ENCODE peak calls at places on chromosomes 16 and 17, in ten cellular contexts. One of them, this sample, is unnamed.

GRCh38 chr17:40707720-40708119 is 4.2 kb upstream of the KRT24 start:
- DNase-seq in progenitor cell of endocrine pancreas: no peak
- DNase-seq in GM13976: no peak
- DNase-seq in tibial artery: peak
- DNase-seq in Calu3: peak
- DNase-seq in NB4: peak
- DNase-seq in omental fat pad: no peak
- DNase-seq in epithelial cell of esophagus: peak
- DNase-seq in A549: peak
- DNase-seq in AG09319: no peak
- DNase-seq in this sample: no peak

GRCh38 chr17:72126575-72127486 is 6.0 kb downstream of the SOX9 start:
- DNase-seq in A549: peak
- DNase-seq in epithelial cell of esophagus: peak
- DNase-seq in omental fat pad: no peak
- DNase-seq in NB4: no peak
- DNase-seq in progenitor cell of endocrine pancreas: no peak
- DNase-seq in GM13976: no peak
- DNase-seq in tibial artery: no peak
- DNase-seq in AG09319: no peak
- DNase-seq in Calu3: peak
- DNase-seq in this sample: no peak

GRCh38 chr17:4969551-4970231 is 2.1 kb upstream of the SPAG7 start:
- DNase-seq in progenitor cell of endocrine pancreas: no peak
- DNase-seq in A549: no peak
- DNase-seq in omental fat pad: no peak
- DNase-seq in AG09319: no peak
- DNase-seq in epithelial cell of esophagus: no peak
- DNase-seq in GM13976: no peak
- DNase-seq in NB4: peak
- DNase-seq in tibial artery: no peak
- DNase-seq in Calu3: no peak
- DNase-seq in this sample: no peak

GRCh38 chr17:17831208-17832039 is 5.4 kb downstream of the SREBF1 start:
- DNase-seq in progenitor cell of endocrine pancreas: no peak
- DNase-seq in GM13976: no peak
- DNase-seq in epithelial cell of esophagus: no peak
- DNase-seq in AG09319: no peak
- DNase-seq in Calu3: no peak
- DNase-seq in omental fat pad: no peak
- DNase-seq in A549: no peak
- DNase-seq in tibial artery: no peak
- DNase-seq in NB4: no peak
- DNase-seq in this sample: no peak

GRCh38 chr17:2724783-2725164 is 13.2 kb upstream of the CLUH start:
- DNase-seq in omental fat pad: no peak
- DNase-seq in GM13976: peak
- DNase-seq in epithelial cell of esophagus: peak
- DNase-seq in AG09319: no peak
- DNase-seq in progenitor cell of endocrine pancreas: no peak
- DNase-seq in NB4: peak
- DNase-seq in Calu3: peak
- DNase-seq in A549: peak
- DNase-seq in tibial artery: no peak
- DNase-seq in this sample: no peak

GRCh38 chr17:63435681-63436522 is 10.2 kb downstream of the CYB561 start:
- DNase-seq in omental fat pad: no peak
- DNase-seq in tibial artery: no peak
- DNase-seq in GM13976: no peak
- DNase-seq in epithelial cell of esophagus: peak
- DNase-seq in NB4: no peak
- DNase-seq in AG09319: no peak
- DNase-seq in A549: no peak
- DNase-seq in progenitor cell of endocrine pancreas: no peak
- DNase-seq in Calu3: no peak
- DNase-seq in this sample: no peak

GRCh38 chr16:85192233-85192632 is 80.0 kb upstream of the CIBAR2 start:
- DNase-seq in A549: no peak
- DNase-seq in Calu3: no peak
- DNase-seq in epithelial cell of esophagus: peak
- DNase-seq in tibial artery: no peak
- DNase-seq in progenitor cell of endocrine pancreas: no peak
- DNase-seq in omental fat pad: no peak
- DNase-seq in AG09319: no peak
- DNase-seq in GM13976: no peak
- DNase-seq in NB4: no peak
- DNase-seq in this sample: no peak

GRCh38 chr16:3487521-3488410 is 7.5 kb downstream of the C16orf90 start:
- DNase-seq in AG09319: no peak
- DNase-seq in tibial artery: no peak
- DNase-seq in omental fat pad: no peak
- DNase-seq in NB4: no peak
- DNase-seq in epithelial cell of esophagus: no peak
- DNase-seq in Calu3: no peak
- DNase-seq in A549: no peak
- DNase-seq in GM13976: no peak
- DNase-seq in progenitor cell of endocrine pancreas: no peak
- DNase-seq in this sample: no peak

DNA sequence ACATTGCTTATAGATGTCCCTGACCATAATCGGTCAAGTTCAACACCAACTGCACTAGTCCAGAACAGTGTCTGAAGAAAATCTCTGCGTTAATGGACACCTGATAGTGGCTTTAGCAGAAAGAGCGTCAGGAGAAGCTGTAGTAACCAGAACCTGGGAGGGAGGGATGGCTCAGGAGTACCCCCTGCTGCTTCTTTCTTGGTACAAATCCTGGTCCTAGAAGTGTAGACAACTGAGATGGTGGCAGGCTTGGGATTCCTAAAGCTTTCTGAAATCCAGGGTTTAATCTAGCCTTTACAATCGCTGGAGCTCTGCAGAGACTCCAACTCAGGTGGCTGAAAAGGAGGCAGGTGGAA is 5.4 kb downstream of the MAP3K14 start:
- DNase-seq in tibial artery: no peak
- DNase-seq in progenitor cell of endocrine pancreas: no peak
- DNase-seq in GM13976: no peak
- DNase-seq in epithelial cell of esophagus: no peak
- DNase-seq in omental fat pad: no peak
- DNase-seq in NB4: no peak
- DNase-seq in AG09319: no peak
- DNase-seq in Calu3: no peak
- DNase-seq in A549: no peak
- DNase-seq in this sample: no peak
- TF ChIP-seq CTCF in tibial artery: no peak
- TF ChIP-seq CTCF in progenitor cell of endocrine pancreas: no peak
- TF ChIP-seq CTCF in GM13976: no peak
- TF ChIP-seq CTCF in epithelial cell of esophagus: no peak
- TF ChIP-seq CTCF in omental fat pad: no peak
- TF ChIP-seq CTCF in NB4: no peak
- TF ChIP-seq CTCF in AG09319: no peak
- TF ChIP-seq CTCF in Calu3: no peak
- TF ChIP-seq CTCF in A549: no peak
- TF ChIP-seq CTCF in this sample: no peak

GRCh38 chr16:23572394-23572793 is 14.9 kb downstream of the UBFD1 start:
- DNase-seq in tibial artery: no peak
- DNase-seq in progenitor cell of endocrine pancreas: no peak
- DNase-seq in GM13976: no peak
- DNase-seq in AG09319: no peak
- DNase-seq in epithelial cell of esophagus: no peak
- DNase-seq in omental fat pad: no peak
- DNase-seq in Calu3: no peak
- DNase-seq in A549: no peak
- DNase-seq in NB4: no peak
- DNase-seq in this sample: no peak
- TF ChIP-seq CTCF in tibial artery: no peak
- TF ChIP-seq CTCF in progenitor cell of endocrine pancreas: no peak
- TF ChIP-seq CTCF in GM13976: no peak
- TF ChIP-seq CTCF in AG09319: no peak
- TF ChIP-seq CTCF in epithelial cell of esophagus: no peak
- TF ChIP-seq CTCF in omental fat pad: no peak
- TF ChIP-seq CTCF in Calu3: no peak
- TF ChIP-seq CTCF in A549: no peak
- TF ChIP-seq CTCF in NB4: no peak
- TF ChIP-seq CTCF in this sample: no peak

GRCh38 chr17:47066095-47066494 is 87.0 kb upstream of the RPRML start:
- DNase-seq in progenitor cell of endocrine pancreas: no peak
- DNase-seq in omental fat pad: no peak
- DNase-seq in A549: peak
- DNase-seq in GM13976: no peak
- DNase-seq in tibial artery: no peak
- DNase-seq in NB4: no peak
- DNase-seq in AG09319: no peak
- DNase-seq in epithelial cell of esophagus: no peak
- DNase-seq in Calu3: no peak
- DNase-seq in this sample: no peak

GRCh38 chr17:47063475-47063874 is 84.4 kb upstream of the RPRML start:
- DNase-seq in A549: no peak
- DNase-seq in NB4: no peak
- DNase-seq in omental fat pad: no peak
- DNase-seq in progenitor cell of endocrine pancreas: no peak
- DNase-seq in tibial artery: no peak
- DNase-seq in AG09319: no peak
- DNase-seq in Calu3: no peak
- DNase-seq in GM13976: no peak
- DNase-seq in epithelial cell of esophagus: no peak
- DNase-seq in this sample: no peak

GRCh38 chr17:47064684-47065083 is 85.6 kb upstream of the RPRML start:
- DNase-seq in A549: no peak
- DNase-seq in GM13976: no peak
- DNase-seq in epithelial cell of esophagus: no peak
- DNase-seq in tibial artery: no peak
- DNase-seq in AG09319: no peak
- DNase-seq in omental fat pad: no peak
- DNase-seq in progenitor cell of endocrine pancreas: no peak
- DNase-seq in Calu3: no peak
- DNase-seq in NB4: no peak
- DNase-seq in this sample: no peak

GRCh38 chr17:47072881-47073280 is 93.8 kb upstream of the RPRML start:
- DNase-seq in progenitor cell of endocrine pancreas: no peak
- DNase-seq in Calu3: no peak
- DNase-seq in omental fat pad: no peak
- DNase-seq in AG09319: no peak
- DNase-seq in NB4: peak
- DNase-seq in epithelial cell of esophagus: no peak
- DNase-seq in A549: no peak
- DNase-seq in GM13976: no peak
- DNase-seq in tibial artery: no peak
- DNase-seq in this sample: no peak

DNA sequence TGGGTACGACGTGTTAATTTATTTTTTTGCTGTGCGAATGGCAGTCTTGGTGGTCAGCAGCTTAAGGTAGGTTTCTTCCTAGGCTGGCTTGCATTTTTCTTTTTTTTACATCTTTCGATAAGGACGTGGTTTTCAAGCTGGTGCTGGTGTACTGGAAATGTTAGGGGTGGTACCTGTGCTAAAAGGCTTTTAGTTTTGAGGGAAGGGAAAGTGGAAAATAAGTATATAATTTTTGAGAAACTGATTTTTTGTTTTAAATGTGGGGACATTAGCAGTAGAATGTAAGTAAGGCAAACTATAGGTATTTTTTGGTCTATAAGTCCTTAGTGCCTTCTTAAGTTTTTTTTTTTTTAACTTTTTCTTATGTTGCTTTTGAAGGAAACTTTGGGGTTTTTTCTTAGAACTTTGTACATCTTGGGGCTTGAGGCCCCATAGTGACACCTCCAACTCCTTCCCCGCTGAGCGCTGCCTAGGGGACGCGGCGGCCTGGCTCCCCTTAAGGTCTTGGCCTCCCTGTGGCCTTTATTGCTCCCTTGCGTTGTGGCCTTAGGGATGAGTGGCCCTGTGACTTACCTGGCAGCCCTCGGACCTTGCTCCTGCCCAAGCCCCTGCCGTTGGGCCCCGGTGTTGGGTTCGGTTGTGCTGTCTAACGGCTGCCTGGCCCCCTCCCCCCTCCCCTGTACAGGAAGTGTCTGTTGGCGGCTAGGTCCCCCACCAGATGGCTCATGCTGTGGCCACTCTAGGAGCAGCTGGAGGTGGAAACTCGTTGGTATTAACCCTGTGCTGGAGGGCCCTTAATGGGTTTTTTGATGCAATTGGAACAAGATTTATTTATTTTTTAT is 88.0 kb upstream of the RPRML start:
- DNase-seq in AG09319: peak
- DNase-seq in progenitor cell of endocrine pancreas: peak
- DNase-seq in GM13976: peak
- DNase-seq in omental fat pad: peak
- DNase-seq in epithelial cell of esophagus: peak
- DNase-seq in tibial artery: peak
- DNase-seq in A549: peak
- DNase-seq in Calu3: peak
- DNase-seq in NB4: peak
- DNase-seq in this sample: peak
- TF ChIP-seq CTCF in AG09319: peak
- TF ChIP-seq CTCF in progenitor cell of endocrine pancreas: peak
- TF ChIP-seq CTCF in GM13976: no peak
- TF ChIP-seq CTCF in omental fat pad: no peak
- TF ChIP-seq CTCF in epithelial cell of esophagus: peak
- TF ChIP-seq CTCF in tibial artery: no peak
- TF ChIP-seq CTCF in A549: no peak
- TF ChIP-seq CTCF in Calu3: no peak
- TF ChIP-seq CTCF in NB4: peak
- TF ChIP-seq CTCF in this sample: no peak

GRCh38 chr16:50371936-50372595 is 3.3 kb upstream of the BRD7 start:
- DNase-seq in epithelial cell of esophagus: no peak
- DNase-seq in omental fat pad: no peak
- DNase-seq in tibial artery: peak
- DNase-seq in A549: no peak
- DNase-seq in GM13976: no peak
- DNase-seq in progenitor cell of endocrine pancreas: no peak
- DNase-seq in AG09319: no peak
- DNase-seq in NB4: peak
- DNase-seq in Calu3: no peak
- DNase-seq in this sample: no peak

GRCh38 chr16:50368410-50369132 is at the start of gene BRD7:
- DNase-seq in omental fat pad: no peak
- DNase-seq in Calu3: peak
- DNase-seq in GM13976: peak
- DNase-seq in NB4: peak
- DNase-seq in AG09319: no peak
- DNase-seq in progenitor cell of endocrine pancreas: peak
- DNase-seq in epithelial cell of esophagus: peak
- DNase-seq in tibial artery: peak
- DNase-seq in A549: peak
- DNase-seq in this sample: peak

GRCh38 chr16:50371036-50371716 is 2.4 kb upstream of the BRD7 start:
- DNase-seq in NB4: no peak
- DNase-seq in tibial artery: no peak
- DNase-seq in progenitor cell of endocrine pancreas: no peak
- DNase-seq in Calu3: no peak
- DNase-seq in epithelial cell of esophagus: no peak
- DNase-seq in A549: no peak
- DNase-seq in omental fat pad: no peak
- DNase-seq in GM13976: no peak
- DNase-seq in AG09319: no peak
- DNase-seq in this sample: no peak

GRCh38 chr16:50367777-50368409 is 895 bp downstream of the BRD7 start:
- DNase-seq in Calu3: no peak
- DNase-seq in AG09319: no peak
- DNase-seq in tibial artery: no peak
- DNase-seq in omental fat pad: no peak
- DNase-seq in GM13976: no peak
- DNase-seq in A549: no peak
- DNase-seq in NB4: peak
- DNase-seq in progenitor cell of endocrine pancreas: no peak
- DNase-seq in epithelial cell of esophagus: peak
- DNase-seq in this sample: no peak

GRCh38 chr16:50369133-50369804 is 481 bp upstream of the BRD7 start:
- DNase-seq in progenitor cell of endocrine pancreas: no peak
- DNase-seq in omental fat pad: no peak
- DNase-seq in GM13976: no peak
- DNase-seq in Calu3: no peak
- DNase-seq in tibial artery: no peak
- DNase-seq in AG09319: no peak
- DNase-seq in A549: no peak
- DNase-seq in NB4: no peak
- DNase-seq in epithelial cell of esophagus: no peak
- DNase-seq in this sample: no peak
- TF ChIP-seq CTCF in progenitor cell of endocrine pancreas: no peak
- TF ChIP-seq CTCF in omental fat pad: no peak
- TF ChIP-seq CTCF in GM13976: no peak
- TF ChIP-seq CTCF in Calu3: peak
- TF ChIP-seq CTCF in tibial artery: no peak
- TF ChIP-seq CTCF in AG09319: no peak
- TF ChIP-seq CTCF in A549: no peak
- TF ChIP-seq CTCF in NB4: no peak
- TF ChIP-seq CTCF in epithelial cell of esophagus: no peak
- TF ChIP-seq CTCF in this sample: no peak

This sample was measured in GM10248.